ENCODE peak calls at places on chromosome 3, in four cellular contexts. R is transverse colon; I is NCI-H2029; V is activated CD8-positive, alpha-beta memory T cell treated with anti-CD3 and anti-CD28 coated beads, Interleukin-2, amount 50 U/mL, for 4 hours. M is an unnamed sample.

GRCh38 chr3:129834580-129834979 is 58.9 kb downstream of the TMCC1 start:
- DNase-seq in I (no peak), R (no peak), V (no peak), M (no peak)

GRCh38 chr3:189944285-189945145 is 176.2 kb downstream of the P3H2 start:
- DNase-seq in I (no peak), R (peak; percentile 75), V (no peak), M (no peak)

GRCh38 chr3:125651246-125651645 is 55.9 kb upstream of the OSBPL11 start:
- DNase-seq in I (no peak), V (no peak), R (no peak), M (no peak)

GRCh38 chr3:48558446-48559134 is 2.0 kb upstream of the PFKFB4 start:
- DNase-seq in V (no peak), R (peak; percentile 43), I (no peak), M (no peak)

GRCh38 chr3:19749448-19750017 is 184.5 kb downstream of the EFHB start:
- DNase-seq in V (no peak), I (no peak), R (no peak), M (no peak)

GRCh38 chr3:182092662-182093262 is 381.0 kb downstream of the SOX2 start:
- DNase-seq in R (no peak), I (peak; percentile 23), V (no peak), M (no peak)

GRCh38 chr3:71859128-71859519 is 74.2 kb upstream of the PROK2 start:
- DNase-seq in R (no peak), V (no peak), I (peak; percentile 5), M (no peak)

GRCh38 chr3:190384241-190384863 is 3.6 kb upstream of the CLDN16 start:
- DNase-seq in V (no peak), R (peak; percentile 46), I (no peak), M (no peak)

GRCh38 chr3:45008117-45008516 is 18.0 kb upstream of the CLEC3B start:
- DNase-seq in R (no peak), I (no peak), V (no peak), M (no peak)